ENCODE peak calls at places on chromosomes 3 and 15, in five cellular contexts. U, M, Q, D and S are unnamed samples.

GRCh38 chr3:80806673-80807072 is 954.8 kb downstream of the GBE1 start:
- DNase-seq in Q (no peak), D (no peak), U (no peak), M (no peak), S (no peak)

GRCh38 chr3:113625724-113626348 is 70.6 kb downstream of the USF3 start:
- DNase-seq in M (no peak), D (no peak), U (no peak), Q (no peak), S (no peak)

GRCh38 chr15:56739964-56740640 is 6.8 kb upstream of the ZNF280D start:
- DNase-seq in U (no peak), Q (no peak), D (no peak), M (no peak), S (no peak)

GRCh38 chr3:44326035-44326434 is 12.5 kb upstream of the TCAIM start:
- DNase-seq in M (no peak), D (no peak), Q (no peak), U (no peak), S (peak)

GRCh38 chr3:155185623-155186022 is 105.5 kb downstream of the MME start:
- DNase-seq in Q (no peak), U (no peak), D (no peak), M (no peak), S (peak)

GRCh38 chr3:179671709-179672337 is 19.0 kb downstream of the USP13 start:
- DNase-seq in M (no peak), Q (no peak), D (no peak), U (no peak), S (peak)

GRCh38 chr15:80931191-80931590 is 58.4 kb downstream of the MESD start:
- DNase-seq in U (no peak), Q (no peak), D (no peak), M (no peak), S (no peak)

GRCh38 chr15:74604983-74605809 is 10.4 kb upstream of the CLK3 start:
- DNase-seq in U (no peak), M (peak), D (no peak), Q (no peak), S (no peak)